ENCODE peak calls at places on chromosomes 16 and 17, in four cellular contexts. A, O, L and E are unnamed samples.

GRCh38 chr16:67833035-67833417 is 9.1 kb upstream of the THAP11 start:
- ATAC-seq in A (peak), O (no peak), L (no peak), E (no peak)

GRCh38 chr17:27834571-27834970 is 34.2 kb upstream of the NOS2 start:
- ATAC-seq in A (no peak), O (no peak), L (no peak), E (no peak)

GRCh38 chr17:3951003-3951402 is 13.2 kb downstream of the ATP2A3 start:
- ATAC-seq in A (no peak), O (no peak), L (no peak), E (no peak)

GRCh38 chr16:53629607-53630312 is 73.9 kb downstream of the RPGRIP1L start:
- ATAC-seq in A (no peak), O (no peak), L (no peak), E (no peak)

GRCh38 chr17:78534492-78535284 is 42.5 kb downstream of the DNAH17 start:
- ATAC-seq in A (no peak), O (no peak), L (no peak), E (peak)

GRCh38 chr17:50516980-50517379 is 8.7 kb downstream of the MYCBPAP start:
- ATAC-seq in A (no peak), O (no peak), L (no peak), E (no peak)

GRCh38 chr16:1102333-1102700 is 6.3 kb upstream of the C1QTNF8 start:
- ATAC-seq in A (no peak), O (no peak), L (no peak), E (no peak)

GRCh38 chr16:4828567-4829320 is 18.3 kb downstream of the GLYR1 start:
- ATAC-seq in A (no peak), O (no peak), L (no peak), E (no peak)

GRCh38 chr17:39716073-39716818 is 14.1 kb downstream of the MIEN1 start:
- ATAC-seq in A (no peak), O (no peak), L (peak), E (no peak)

GRCh38 chr16:21590287-21590686 is 9.1 kb upstream of the METTL9 start:
- ATAC-seq in A (no peak), O (no peak), L (no peak), E (no peak)

GRCh38 chr16:56238188-56238587 is 46.9 kb downstream of the GNAO1 start:
- ATAC-seq in A (no peak), O (no peak), L (no peak), E (no peak)

GRCh38 chr16:89266521-89267134 is 49.1 kb downstream of the ZNF778 start:
- ATAC-seq in A (peak), O (no peak), L (no peak), E (no peak)

GRCh38 chr16:73663720-73664119 is 615.8 kb upstream of the ZFHX3 start:
- ATAC-seq in A (no peak), O (no peak), L (no peak), E (no peak)

GRCh38 chr16:29645699-29646187 is 17.3 kb upstream of the SPN start:
- ATAC-seq in A (peak), O (no peak), L (peak), E (peak)

GRCh38 chr17:1894753-1895339 is 65.0 kb downstream of the RPA1 start:
- ATAC-seq in A (no peak), O (no peak), L (no peak), E (no peak)

GRCh38 chr17:39225974-39226683 is 384 bp upstream of the STAC2 start:
- ATAC-seq in A (no peak), O (peak), L (peak), E (peak)

GRCh38 chr17:45752246-45752645 is 31.9 kb upstream of the CRHR1 start:
- ATAC-seq in A (no peak), O (no peak), L (no peak), E (no peak)

GRCh38 chr17:63550816-63551639 is 751 bp downstream of the DCAF7 start:
- ATAC-seq in A (peak), O (no peak), L (peak), E (no peak)